ENCODE peak calls at places on chromosomes 1 and 21, in four cellular contexts. One of them, this sample, is unnamed.

GRCh38 chr1:112938188-112938587 is 17.8 kb downstream of the SLC16A1 start:
- DNase-seq in GM12891: no peak
- DNase-seq in K562: no peak
- DNase-seq in GM12878: no peak
- DNase-seq in this sample: no peak

GRCh38 chr1:46948629-46949282 is 7.5 kb upstream of the CYP4A11 start:
- DNase-seq in GM12878: no peak
- DNase-seq in GM12891: no peak
- DNase-seq in K562: no peak
- DNase-seq in this sample: no peak

GRCh38 chr1:48947761-48948537 is 171.3 kb upstream of the BEND5 start:
- DNase-seq in GM12891: no peak
- DNase-seq in GM12878: no peak
- DNase-seq in K562: no peak
- DNase-seq in this sample: no peak

GRCh38 chr1:157119008-157119407 is 19.2 kb downstream of the ETV3 start:
- DNase-seq in GM12891: no peak
- DNase-seq in K562: no peak
- DNase-seq in GM12878: no peak
- DNase-seq in this sample: no peak

GRCh38 chr1:186188004-186188539 is 187.0 kb downstream of the TPR start:
- DNase-seq in K562: no peak
- DNase-seq in GM12878: no peak
- DNase-seq in GM12891: no peak
- DNase-seq in this sample: no peak

GRCh38 chr21:36705679-36706481 is 7.0 kb downstream of the SIM2 start:
- DNase-seq in GM12891: no peak
- DNase-seq in GM12878: no peak
- DNase-seq in K562: no peak
- DNase-seq in this sample: no peak

GRCh38 chr1:28983509-28984310 is 69.3 kb downstream of the EPB41 start:
- DNase-seq in GM12878: no peak
- DNase-seq in K562: no peak
- DNase-seq in GM12891: no peak
- DNase-seq in this sample: no peak

GRCh38 chr1:116154536-116154935 is 43.3 kb downstream of the MAB21L3 start:
- DNase-seq in GM12878: no peak
- DNase-seq in K562: no peak
- DNase-seq in GM12891: no peak
- DNase-seq in this sample: no peak

GRCh38 chr21:29175408-29176147 is 45.1 kb downstream of the MAP3K7CL start:
- DNase-seq in K562: no peak
- DNase-seq in GM12891: no peak
- DNase-seq in GM12878: no peak
- DNase-seq in this sample: no peak

DNA sequence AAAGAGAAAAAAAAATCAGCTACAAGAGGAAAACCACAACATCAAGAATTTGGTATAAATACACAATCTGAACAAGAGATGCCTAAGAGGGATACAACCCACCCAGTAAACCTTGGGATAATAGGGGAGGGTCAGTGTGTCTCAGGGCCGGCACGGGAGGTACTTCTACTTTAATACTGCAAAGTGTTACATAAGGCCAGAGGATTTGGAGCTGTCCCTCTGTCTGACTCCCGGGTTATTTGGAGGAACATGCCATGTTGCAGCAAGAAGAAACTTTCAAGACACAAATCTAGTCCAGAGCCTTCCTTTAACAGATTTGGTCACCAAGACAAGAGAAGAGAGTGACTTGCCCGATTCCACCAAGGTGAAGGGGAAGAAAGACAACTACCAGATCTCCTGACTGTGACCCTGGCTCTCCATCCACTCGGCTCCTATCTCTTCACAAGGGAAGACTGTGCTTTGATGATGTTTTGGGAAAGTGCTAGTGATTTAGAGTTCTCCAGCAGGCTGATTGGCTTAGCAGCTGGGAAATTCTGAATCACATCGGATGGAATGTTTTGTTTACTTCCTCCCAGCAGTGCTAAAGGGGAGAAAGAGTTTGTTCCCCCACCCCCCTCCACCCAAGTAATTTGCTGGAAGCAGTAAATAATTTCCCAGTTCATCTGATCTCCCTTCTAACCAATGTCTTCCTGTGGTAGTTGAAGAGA is 29.3 kb downstream of the SGIP1 start:
- DNase-seq in GM12878: no peak
- DNase-seq in GM12891: no peak
- DNase-seq in K562: no peak
- DNase-seq in this sample: no peak
- TF ChIP-seq SPI1 in GM12878: no peak
- TF ChIP-seq SPI1 in GM12891: no peak
- TF ChIP-seq SPI1 in K562: no peak
- TF ChIP-seq SPI1 in this sample: no peak

DNA sequence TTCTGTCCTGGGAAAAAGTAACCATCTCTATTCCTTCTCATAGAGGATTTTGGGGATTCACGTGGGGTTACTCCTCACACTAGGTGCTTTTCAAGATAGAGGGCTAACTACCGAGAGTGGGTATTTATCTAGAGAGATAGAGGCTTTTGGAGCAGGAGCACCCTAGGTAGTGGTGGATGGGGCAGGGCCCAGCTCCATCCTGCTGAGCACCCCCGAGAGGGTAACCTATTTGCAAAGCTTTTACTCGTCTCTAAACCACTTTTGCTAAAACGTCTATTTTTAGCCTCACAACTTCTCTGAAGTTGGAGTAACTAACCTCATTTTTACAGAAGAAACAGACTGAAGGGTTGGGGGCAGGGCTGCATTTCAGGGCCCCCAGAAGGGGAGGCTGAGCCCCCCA is 12.3 kb upstream of the PIK3CD start:
- DNase-seq in K562: no peak
- DNase-seq in GM12878: no peak
- DNase-seq in GM12891: no peak
- DNase-seq in this sample: no peak
- TF ChIP-seq SPI1 in K562: no peak
- TF ChIP-seq SPI1 in GM12878: no peak
- TF ChIP-seq SPI1 in GM12891: no peak
- TF ChIP-seq SPI1 in this sample: no peak

GRCh38 chr1:226274138-226274537 is 34.8 kb downstream of the LIN9 start:
- DNase-seq in GM12878: no peak
- DNase-seq in GM12891: no peak
- DNase-seq in K562: no peak
- DNase-seq in this sample: no peak

GRCh38 chr1:226268421-226269124 is 40.4 kb downstream of the LIN9 start:
- DNase-seq in GM12878: no peak
- DNase-seq in GM12891: no peak
- DNase-seq in K562: no peak
- DNase-seq in this sample: no peak
- TF ChIP-seq SPI1 in GM12878: no peak
- TF ChIP-seq SPI1 in GM12891: no peak
- TF ChIP-seq SPI1 in K562: no peak
- TF ChIP-seq SPI1 in this sample: no peak

DNA sequence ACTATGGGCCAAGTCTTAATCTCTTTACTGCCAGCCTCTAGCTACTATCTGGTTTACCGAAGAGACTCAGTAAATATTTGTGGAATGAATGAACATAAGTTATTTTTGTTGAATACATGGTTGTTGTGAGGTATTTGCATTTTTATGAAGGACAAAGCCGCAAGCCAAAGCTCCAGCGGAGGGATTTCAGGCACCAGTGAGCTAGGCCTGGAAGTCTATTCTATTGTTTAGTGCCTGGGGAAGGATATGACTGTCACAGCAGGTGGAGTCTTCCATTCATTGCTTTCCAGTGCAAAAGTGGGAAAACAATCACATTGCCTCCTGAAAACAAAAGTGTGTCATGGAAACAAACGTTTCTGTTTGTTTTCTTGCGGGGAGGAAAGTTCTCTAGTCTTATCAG is 739.3 kb downstream of the MATN1 start:
- DNase-seq in K562: no peak
- DNase-seq in GM12878: no peak
- DNase-seq in GM12891: no peak
- DNase-seq in this sample: no peak
- TF ChIP-seq SPI1 in K562: no peak
- TF ChIP-seq SPI1 in GM12878: no peak
- TF ChIP-seq SPI1 in GM12891: no peak
- TF ChIP-seq SPI1 in this sample: no peak

DNA sequence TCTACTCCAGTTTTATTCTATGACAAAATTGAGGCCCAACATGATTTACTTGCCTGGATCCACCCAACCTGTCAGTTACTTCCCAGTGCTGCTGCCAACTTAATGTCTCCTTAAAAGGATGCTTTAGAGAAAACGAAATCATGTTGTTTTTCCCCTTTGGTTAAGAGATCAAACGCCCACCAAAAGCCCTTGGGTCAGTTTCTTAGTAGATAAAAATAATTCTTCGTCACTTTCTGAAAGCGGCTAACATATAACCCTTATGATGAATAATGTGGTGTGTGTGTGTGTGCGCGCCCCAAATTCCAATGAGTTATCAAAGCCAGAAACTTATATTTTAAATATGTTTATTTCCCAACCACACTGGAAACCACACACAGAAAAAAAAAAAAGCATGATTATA is 52.7 kb upstream of the LGALS8 start:
- DNase-seq in K562: no peak
- DNase-seq in GM12878: no peak
- DNase-seq in GM12891: no peak
- DNase-seq in this sample: no peak
- TF ChIP-seq SPI1 in K562: no peak
- TF ChIP-seq SPI1 in GM12878: no peak
- TF ChIP-seq SPI1 in GM12891: no peak
- TF ChIP-seq SPI1 in this sample: no peak

GRCh38 chr21:46264690-46265144 is 20.7 kb downstream of the MCM3AP start:
- DNase-seq in GM12891: no peak
- DNase-seq in GM12878: no peak
- DNase-seq in K562: peak
- DNase-seq in this sample: no peak

GRCh38 chr21:46269466-46269865 is 15.9 kb downstream of the MCM3AP start:
- DNase-seq in GM12891: no peak
- DNase-seq in GM12878: no peak
- DNase-seq in K562: no peak
- DNase-seq in this sample: no peak

GRCh38 chr21:46265736-46266525 is 19.5 kb downstream of the MCM3AP start:
- DNase-seq in GM12878: no peak
- DNase-seq in K562: no peak
- DNase-seq in GM12891: no peak
- DNase-seq in this sample: no peak

GRCh38 chr21:46266946-46267345 is 18.5 kb downstream of the MCM3AP start:
- DNase-seq in GM12878: no peak
- DNase-seq in K562: no peak
- DNase-seq in GM12891: no peak
- DNase-seq in this sample: no peak

DNA sequence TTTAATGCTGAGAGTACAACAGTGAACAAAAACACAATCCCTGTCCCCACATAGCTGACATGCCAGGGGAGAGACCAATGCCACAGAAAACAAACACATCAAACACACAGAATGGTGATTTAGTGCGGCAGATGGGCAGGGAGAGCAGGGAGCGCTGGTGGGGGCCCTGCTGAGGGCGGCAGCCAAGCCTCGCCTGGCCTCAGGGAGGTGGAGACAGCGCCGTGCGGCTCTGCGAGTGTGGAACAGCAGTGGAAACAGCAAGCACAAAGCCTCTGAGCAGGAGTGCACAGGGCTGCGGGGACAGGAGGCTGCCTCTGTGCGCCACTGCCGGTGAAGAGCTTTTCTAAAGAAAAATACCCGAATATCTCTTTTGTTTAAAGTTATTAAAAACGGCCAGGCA is 17.0 kb downstream of the MCM3AP start:
- DNase-seq in GM12878: no peak
- DNase-seq in K562: no peak
- DNase-seq in GM12891: no peak
- DNase-seq in this sample: no peak
- TF ChIP-seq SPI1 in GM12878: no peak
- TF ChIP-seq SPI1 in K562: no peak
- TF ChIP-seq SPI1 in GM12891: no peak
- TF ChIP-seq SPI1 in this sample: no peak

DNA sequence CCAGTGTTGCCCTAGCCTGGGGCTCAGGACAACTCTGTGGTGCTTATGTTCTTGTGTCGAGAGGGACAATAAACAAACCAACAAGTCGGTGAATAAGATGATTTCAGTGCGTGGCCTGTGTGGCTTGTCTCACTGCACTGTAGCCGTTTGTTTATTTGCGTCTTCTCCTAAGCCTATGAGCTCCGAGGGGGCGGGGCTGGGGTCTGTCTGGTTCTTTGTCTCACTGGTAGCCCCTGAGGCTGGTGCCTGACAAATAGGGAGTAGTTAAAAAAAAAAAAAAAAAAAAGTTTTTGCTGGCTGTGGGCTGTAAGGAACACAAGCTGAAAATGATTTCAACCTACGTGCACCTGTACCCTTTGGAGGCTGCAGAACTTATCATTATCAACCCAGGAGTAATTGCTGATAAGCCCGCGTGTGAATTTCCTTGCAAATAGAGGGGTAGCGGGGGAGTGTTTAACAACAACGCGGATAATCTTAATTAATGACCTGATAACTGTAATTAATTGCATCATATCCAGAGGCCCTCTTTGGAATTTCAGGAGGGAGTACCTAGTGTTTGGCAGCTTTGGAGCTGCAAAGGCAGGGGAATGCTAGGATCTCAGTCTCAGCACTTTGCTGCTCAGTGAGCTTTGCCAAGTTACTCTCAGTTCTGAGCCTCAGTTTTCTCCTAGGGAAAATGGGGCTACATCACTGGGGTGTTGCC is 919 bp upstream of the ARHGEF10L start:
- DNase-seq in GM12878: no peak
- DNase-seq in K562: no peak
- DNase-seq in GM12891: no peak
- DNase-seq in this sample: no peak
- TF ChIP-seq SPI1 in GM12878: no peak
- TF ChIP-seq SPI1 in K562: no peak
- TF ChIP-seq SPI1 in GM12891: no peak
- TF ChIP-seq SPI1 in this sample: no peak